ENCODE peak calls at places on chromosomes 2 and 18, in ten cellular contexts. T, S, K, M, D, G, I, O, Q and F are unnamed samples.

GRCh38 chr18:48743046-48743445 is 204.2 kb downstream of the CTIF start:
- DNase-seq in T (peak; percentile 79), S (no peak), K (peak; percentile 17), M (no peak), D (no peak), G (no peak), I (no peak), O (no peak), Q (peak; percentile 41), F (no peak)

GRCh38 chr18:27843783-27844415 is 333.0 kb downstream of the CDH2 start:
- DNase-seq in T (no peak), S (no peak), K (no peak), M (no peak), D (no peak), G (no peak), I (no peak), O (no peak), Q (no peak), F (peak; percentile 34)

GRCh38 chr2:218260742-218261423 is at the start of gene GPBAR1:
- DNase-seq in T (peak; percentile 30), S (peak; percentile 67), K (no peak), M (no peak), D (no peak), G (peak; percentile 63), I (peak; percentile 46), O (peak; percentile 72), Q (no peak), F (no peak)

GRCh38 chr2:241386519-241386918 is 30.4 kb downstream of the FARP2 start:
- DNase-seq in T (no peak), S (no peak), K (no peak), M (no peak), D (no peak), G (no peak), I (no peak), O (no peak), Q (no peak), F (no peak)

GRCh38 chr2:222311978-222312738 is 13.4 kb upstream of the PAX3 start:
- DNase-seq in T (no peak), S (no peak), K (no peak), M (no peak), D (no peak), G (no peak), I (no peak), O (no peak), Q (no peak), F (no peak)

GRCh38 chr2:232544674-232545073 is 5.2 kb downstream of the CHRNG start:
- DNase-seq in T (no peak), S (no peak), K (no peak), M (no peak), D (no peak), G (no peak), I (no peak), O (no peak), Q (no peak), F (no peak)

GRCh38 chr2:107285621-107286303 is 399.8 kb upstream of the ST6GAL2 start:
- DNase-seq in T (no peak), S (no peak), K (no peak), M (no peak), D (no peak), G (no peak), I (no peak), O (no peak), Q (no peak), F (no peak)

GRCh38 chr18:26056291-26056690 is 34.1 kb downstream of the SS18 start:
- DNase-seq in T (no peak), S (no peak), K (no peak), M (no peak), D (no peak), G (no peak), I (no peak), O (no peak), Q (no peak), F (no peak)

GRCh38 chr2:42874838-42875801 is 82.7 kb upstream of the HAAO start:
- DNase-seq in T (peak; percentile 74), S (no peak), K (no peak), M (no peak), D (no peak), G (no peak), I (no peak), O (peak; percentile 52), Q (no peak), F (no peak)

GRCh38 chr18:26617151-26617554 is 68.8 kb upstream of the KCTD1 start:
- DNase-seq in T (no peak), S (no peak), K (no peak), M (no peak), D (no peak), G (no peak), I (no peak), O (no peak), Q (no peak), F (no peak)

GRCh38 chr18:72161686-72162085 is 382.5 kb downstream of the CBLN2 start:
- DNase-seq in T (no peak), S (no peak), K (no peak), M (no peak), D (no peak), G (no peak), I (no peak), O (no peak), Q (no peak), F (no peak)
- TF ChIP-seq CTCF in T (no peak), S (no peak), K (no peak), M (no peak), D (no peak), G (no peak), I (no peak), O (no peak), Q (no peak), F (no peak)

GRCh38 chr2:138395565-138396306 is 105.8 kb upstream of the SPOPL start:
- DNase-seq in T (no peak), S (no peak), K (no peak), M (no peak), D (no peak), G (no peak), I (no peak), O (no peak), Q (no peak), F (no peak)
- H3K27ac ChIP-seq in T (no peak overlapping the region), S (no peak overlapping the region), K (no peak overlapping the region), M (no peak overlapping the region), D (no peak overlapping the region), G (peak overlapping the region; percentile 11), I (no peak overlapping the region), O (no peak overlapping the region), Q (no peak overlapping the region), F (no peak overlapping the region)

GRCh38 chr2:102159295-102159694 is 16.7 kb downstream of the IL1R1 start:
- DNase-seq in T (no peak), S (no peak), K (no peak), M (no peak), D (no peak), G (no peak), I (no peak), O (no peak), Q (no peak), F (no peak)
- TF ChIP-seq CTCF in T (no peak), S (no peak), K (no peak), M (no peak), D (no peak), G (no peak), I (no peak), O (no peak), Q (no peak), F (no peak)

DNA sequence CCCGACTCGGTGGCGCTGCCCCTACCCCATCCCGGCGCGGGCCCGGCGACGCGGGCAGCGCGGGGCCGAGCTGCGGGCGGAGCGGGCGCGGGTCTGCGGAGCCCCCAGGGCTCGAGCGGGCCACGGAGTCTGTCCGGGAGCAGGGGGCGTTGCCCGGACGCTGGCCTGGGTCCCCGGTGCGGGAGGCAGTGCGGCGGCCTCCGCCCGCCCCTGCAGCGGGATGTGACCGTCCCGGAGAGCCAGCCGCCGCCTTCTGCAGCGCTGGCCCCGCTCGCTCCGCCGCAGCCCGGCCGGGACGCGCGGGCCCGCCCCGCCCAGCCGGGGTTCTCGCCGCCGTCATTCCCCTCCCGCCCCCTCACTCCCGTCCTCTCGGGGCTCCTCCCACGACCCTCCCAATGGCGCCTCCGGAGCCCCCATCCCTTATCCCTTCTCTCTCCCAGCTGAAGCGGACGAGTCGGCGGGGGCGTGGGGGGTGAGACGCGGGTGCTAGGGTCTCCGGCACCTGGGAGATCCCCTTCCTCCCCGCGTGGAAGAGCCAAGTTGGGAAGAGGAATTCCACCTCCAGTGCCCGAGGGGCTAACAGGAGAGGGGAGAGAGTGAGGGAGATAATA is at the start of gene FNDC4:
- DNase-seq in T (peak; percentile 31), S (peak; percentile 72), K (no peak), M (no peak), D (no peak), G (peak; percentile 58), I (peak; percentile 25), O (peak; percentile 29), Q (no peak), F (no peak)
- H3K27ac ChIP-seq in T (no peak within 1 kb of the TSS), S (peak within 1 kb of the TSS; percentile 58), K (peak within 1 kb of the TSS; percentile 17), M (no peak within 1 kb of the TSS), D (no peak within 1 kb of the TSS), G (peak within 1 kb of the TSS; percentile 95), I (peak within 1 kb of the TSS; percentile 65), O (peak within 1 kb of the TSS; percentile 17), Q (peak within 1 kb of the TSS; percentile 16), F (no peak within 1 kb of the TSS)

GRCh38 chr2:238875161-238875530 is 27.3 kb downstream of the TWIST2 start:
- DNase-seq in T (no peak), S (peak; percentile 3), K (no peak), M (no peak), D (no peak), G (peak; percentile 17), I (no peak), O (peak; percentile 22), Q (no peak), F (no peak)
- TF ChIP-seq CTCF in T (no peak), S (no peak), K (no peak), M (no peak), D (peak; percentile 22), G (no peak), I (no peak), O (no peak), Q (no peak), F (no peak)

DNA sequence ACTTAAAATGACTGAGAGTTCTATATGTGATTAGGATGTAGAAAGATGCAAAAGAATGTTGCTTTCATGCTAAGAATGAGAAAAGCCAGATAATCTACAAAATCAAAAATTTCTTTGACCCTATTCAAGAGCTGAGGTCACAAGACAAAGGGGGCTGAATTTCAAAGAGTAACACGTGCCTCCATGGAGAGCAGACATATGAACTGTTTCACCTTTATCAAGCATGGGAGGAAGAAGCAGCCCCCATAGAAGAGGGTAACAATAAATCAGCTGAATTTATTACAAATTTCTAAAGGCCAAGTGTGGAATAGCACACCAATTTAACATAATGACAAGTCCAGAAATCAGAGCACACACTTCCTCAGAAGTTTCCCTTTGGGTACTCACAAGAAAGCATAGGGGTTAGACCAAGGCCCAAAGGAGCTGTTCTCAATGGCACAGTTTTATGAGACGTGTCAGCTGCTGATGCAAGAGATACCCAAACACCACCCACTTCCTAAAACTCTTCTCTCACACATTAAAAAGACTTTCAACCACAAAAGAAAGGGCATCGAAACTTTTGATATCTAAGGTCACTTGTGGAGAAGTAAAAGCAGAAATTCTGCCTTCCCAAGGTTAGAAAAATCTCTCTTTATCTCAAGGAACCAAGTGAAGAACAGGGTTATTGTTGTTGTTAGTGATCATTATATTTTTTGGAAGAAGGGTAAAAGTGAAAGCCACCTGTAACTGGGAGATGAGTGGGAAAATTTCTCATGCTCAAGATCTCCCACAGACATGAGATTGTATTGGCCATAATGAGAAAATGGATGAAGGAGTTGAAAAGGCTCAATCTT is 950.1 kb downstream of the TRIB2 start:
- DNase-seq in T (no peak), S (no peak), K (no peak), M (no peak), D (no peak), G (no peak), I (no peak), O (no peak), Q (no peak), F (no peak)
- H3K27ac ChIP-seq in T (no peak overlapping the region), S (no peak overlapping the region), K (no peak overlapping the region), M (no peak overlapping the region), D (no peak overlapping the region), G (no peak overlapping the region), I (no peak overlapping the region), O (no peak overlapping the region), Q (no peak overlapping the region), F (no peak overlapping the region)